ENCODE peak calls at places on chromosome 22, in five cellular contexts. I, S, E, M and D are unnamed samples.

GRCh38 chr22:21052715-21053459 is 7.1 kb downstream of the LRRC74B start:
- DNase-seq in I (no peak), E (no peak), S (no peak), M (no peak), D (no peak)

GRCh38 chr22:23062616-23063538 is 7.4 kb upstream of the GNAZ start:
- DNase-seq in E (no peak), I (no peak), M (no peak), S (no peak), D (no peak)

GRCh38 chr22:42385691-42386090 is 46.5 kb downstream of the NFAM1 start:
- DNase-seq in M (no peak), I (no peak), S (no peak), E (no peak), D (no peak)

GRCh38 chr22:25750569-25751173 is 8.7 kb downstream of the MYO18B start:
- DNase-seq in I (no peak), E (no peak), M (no peak), S (peak; percentile 66), D (no peak)

GRCh38 chr22:22663861-22664800 is 19.7 kb downstream of the GGTLC2 start:
- DNase-seq in I (no peak), M (no peak), S (no peak), E (no peak), D (no peak)

GRCh38 chr22:35609761-35610160 is 7.4 kb downstream of the MB start:
- DNase-seq in I (no peak), E (no peak), S (no peak), M (no peak), D (no peak)

GRCh38 chr22:49402169-49402568 is 425.5 kb downstream of the BRD1 start:
- DNase-seq in S (no peak), I (no peak), M (no peak), E (no peak), D (no peak)

GRCh38 chr22:17241571-17242310 is 22.5 kb upstream of the ADA2 start:
- DNase-seq in I (no peak), E (no peak), S (no peak), M (no peak), D (no peak)

GRCh38 chr22:42316988-42317387 is 46.5 kb upstream of the TCF20 start:
- DNase-seq in S (peak; percentile 41), E (no peak), I (no peak), M (no peak), D (no peak)

GRCh38 chr22:21835378-21835777 is 32.1 kb downstream of the MAPK1 start:
- DNase-seq in S (no peak), E (no peak), M (no peak), I (no peak), D (no peak)

GRCh38 chr22:42769574-42770447 is 49.1 kb upstream of the A4GALT start:
- DNase-seq in I (no peak), M (peak; percentile 44), S (peak; percentile 44), E (no peak), D (no peak)

GRCh38 chr22:33853200-33854097 is 66.8 kb downstream of the LARGE1 start:
- DNase-seq in M (peak; percentile 53), I (peak; percentile 19), E (no peak), S (no peak), D (peak; percentile 64)

GRCh38 chr22:28442951-28443876 is 236.4 kb downstream of the TTC28 start:
- DNase-seq in M (no peak), I (peak; percentile 20), S (no peak), E (peak; percentile 41), D (peak; percentile 86)

GRCh38 chr22:25970348-25970995 is 198.8 kb upstream of the SEZ6L start:
- DNase-seq in E (peak; percentile 34), M (no peak), S (no peak), I (no peak), D (peak; percentile 73)

GRCh38 chr22:27139935-27140493 is 482.6 kb downstream of the MIAT start:
- DNase-seq in S (no peak), M (no peak), E (no peak), I (no peak), D (no peak)

GRCh38 chr22:31148953-31149627 is 8.8 kb upstream of the PLA2G3 start:
- DNase-seq in S (peak; percentile 76), M (no peak), I (peak; percentile 64), E (peak; percentile 71), D (peak; percentile 94)

GRCh38 chr22:49607821-49608220 is 219.9 kb downstream of the BRD1 start:
- DNase-seq in M (no peak), E (no peak), I (no peak), S (no peak), D (no peak)

GRCh38 chr22:31556627-31557203 is 60.4 kb downstream of the SFI1 start:
- DNase-seq in M (no peak), S (peak; percentile 31), E (no peak), I (peak; percentile 45), D (peak; percentile 60)

GRCh38 chr22:50418624-50419023 is 56.2 kb downstream of the SBF1 start:
- DNase-seq in S (no peak), I (no peak), M (no peak), E (no peak), D (no peak)

GRCh38 chr22:44737414-44738346 is 14.7 kb upstream of the ARHGAP8 start:
- DNase-seq in E (no peak), S (no peak), M (no peak), I (no peak), D (no peak)

GRCh38 chr22:17101475-17102296 is 16.9 kb downstream of the IL17RA start:
- DNase-seq in S (no peak), I (no peak), E (no peak), M (no peak), D (no peak)

GRCh38 chr22:49296561-49296960 is 531.1 kb downstream of the BRD1 start:
- DNase-seq in M (no peak), S (no peak), I (no peak), E (no peak), D (no peak)

GRCh38 chr22:29690481-29690880 is 29.3 kb upstream of the CABP7 start:
- DNase-seq in S (no peak), M (no peak), I (no peak), E (no peak), D (no peak)

GRCh38 chr22:28023036-28023435 is 104.0 kb upstream of the PITPNB start:
- DNase-seq in I (no peak), E (no peak), S (no peak), M (no peak), D (no peak)

GRCh38 chr22:31923761-31924160 is 20.6 kb upstream of the YWHAH start:
- DNase-seq in S (no peak), I (no peak), E (no peak), M (no peak), D (no peak)

GRCh38 chr22:17569971-17570511 is 6.7 kb downstream of the SLC25A18 start:
- DNase-seq in I (no peak), E (no peak), S (no peak), M (no peak), D (no peak)

GRCh38 chr22:19604711-19605268 is 80.6 kb upstream of the CLDN5 start:
- DNase-seq in S (peak; percentile 73), M (no peak), I (peak; percentile 27), E (no peak), D (no peak)
- TF ChIP-seq CREB1 in S (peak; percentile 49), M (no peak), I (no peak), E (no peak), D (no peak)

GRCh38 chr22:39502789-39503464 is 837 bp downstream of the MIEF1 start:
- DNase-seq in S (no peak), M (no peak), E (no peak), I (no peak), D (no peak)

GRCh38 chr22:39504071-39504470 is 2.0 kb downstream of the MIEF1 start:
- DNase-seq in E (no peak), M (no peak), S (no peak), I (no peak), D (no peak)

GRCh38 chr22:39502109-39502788 is at the start of gene MIEF1:
- DNase-seq in M (peak; percentile 87), S (peak; percentile 91), I (peak; percentile 96), E (peak; percentile 88), D (peak; percentile 99)

GRCh38 chr22:39501644-39502108 is 414 bp upstream of the MIEF1 start:
- DNase-seq in E (no peak), M (no peak), S (no peak), I (no peak), D (no peak)

GRCh38 chr22:39503590-39503989 is 1.5 kb downstream of the MIEF1 start:
- DNase-seq in E (no peak), I (no peak), S (no peak), M (no peak), D (no peak)
- H3K27ac ChIP-seq in E (no peak overlapping the region), I (peak overlapping the region; percentile 94), S (peak overlapping the region; percentile 84), M (peak overlapping the region; percentile 73), D (no peak overlapping the region)

GRCh38 chr22:46665751-46666280 is 45.6 kb downstream of the GRAMD4 start:
- DNase-seq in M (no peak), E (no peak), S (no peak), I (no peak), D (no peak)

GRCh38 chr22:46665151-46665695 is 45.0 kb downstream of the GRAMD4 start:
- DNase-seq in M (no peak), I (no peak), S (no peak), E (no peak), D (no peak)

GRCh38 chr22:46663436-46664100 is 43.4 kb downstream of the GRAMD4 start:
- DNase-seq in S (no peak), I (no peak), E (no peak), M (no peak), D (no peak)

GRCh38 chr22:46663001-46663400 is 42.8 kb downstream of the GRAMD4 start:
- DNase-seq in M (no peak), E (no peak), I (no peak), S (no peak), D (no peak)

DNA sequence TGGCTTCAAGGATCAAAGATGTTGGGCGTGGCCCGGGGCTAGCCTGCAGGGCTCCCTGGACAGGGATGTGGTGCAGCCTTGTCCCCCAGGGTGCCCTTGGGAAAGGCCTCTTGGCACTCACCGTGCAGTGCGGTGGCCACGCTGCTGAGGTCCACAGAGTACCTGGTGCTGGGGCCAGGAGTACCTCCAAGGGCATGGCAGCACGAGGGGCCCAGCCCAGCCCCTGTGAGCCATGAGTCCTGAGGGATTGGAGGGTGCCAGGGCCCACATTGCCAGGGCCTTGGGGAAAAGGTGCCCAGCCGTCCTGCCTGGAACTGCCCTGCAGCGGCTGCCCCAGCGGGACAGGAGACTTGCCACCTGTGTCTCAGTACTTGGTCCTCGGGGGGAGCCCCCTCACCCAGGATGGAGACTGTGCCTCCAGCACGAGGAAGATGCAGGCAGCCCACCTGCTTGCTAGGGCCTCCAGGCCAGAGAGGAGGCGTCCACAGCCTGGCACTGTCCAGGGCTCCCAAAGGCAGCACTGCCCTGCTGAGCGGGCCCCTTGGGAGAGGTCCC is 44.2 kb downstream of the GRAMD4 start:
- DNase-seq in I (no peak), S (no peak), E (no peak), M (no peak), D (no peak)
- TF ChIP-seq CREB1 in I (no peak), S (no peak), E (no peak), M (no peak), D (no peak)

DNA sequence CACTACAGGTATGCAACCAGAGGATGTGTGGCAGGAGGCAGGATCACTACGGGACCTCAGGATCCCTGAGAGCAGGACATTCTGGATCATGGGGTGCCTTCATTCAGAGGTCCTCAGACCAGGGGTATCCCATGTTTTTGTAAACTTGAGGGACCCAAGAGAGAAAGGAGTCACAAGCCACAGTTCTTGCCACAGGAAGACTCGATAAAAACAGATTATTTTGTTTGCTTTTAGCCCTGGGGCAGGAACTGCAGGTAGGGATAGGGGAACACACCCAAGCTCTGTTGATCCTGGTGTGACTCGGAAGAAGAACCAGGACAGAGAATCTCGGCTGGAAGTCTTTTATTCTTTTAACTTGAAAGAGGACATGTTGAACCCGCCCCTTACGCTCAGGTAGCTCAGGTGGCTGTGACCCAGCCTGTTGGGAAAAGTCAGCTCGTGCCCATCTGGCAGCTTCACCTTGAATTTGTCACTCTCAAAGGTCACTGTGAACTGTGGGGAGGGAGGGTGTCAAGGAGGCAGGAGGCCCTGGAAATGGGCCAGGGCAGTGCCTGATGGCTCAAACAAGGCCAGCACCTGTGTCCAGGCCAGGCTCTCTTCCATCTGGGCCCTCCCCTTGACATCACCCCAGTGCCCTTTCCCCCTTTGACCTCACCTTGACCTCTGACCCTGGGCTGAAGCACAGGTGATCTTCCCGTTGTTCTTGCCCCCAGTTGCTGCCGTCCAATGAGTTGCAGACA is 9.8 kb downstream of the LGALS2 start:
- DNase-seq in M (no peak), E (no peak), S (no peak), I (no peak), D (peak; percentile 38)
- H3K27ac ChIP-seq in M (no peak overlapping the region), E (no peak overlapping the region), S (no peak overlapping the region), I (peak overlapping the region; percentile 67), D (no peak overlapping the region)